ENCODE peak calls at places on chromosomes 1 and 21, in five cellular contexts. One of them, this sample, is unnamed.

GRCh38 chr1:19476440-19477190 is 8.7 kb downstream of the CAPZB start:
- DNase-seq in lower lobe of right lung: peak; percentile 55
- DNase-seq in osteocyte: no peak
- DNase-seq in nephron progenitor cell: no peak
- DNase-seq in heart right ventricle: peak; percentile 36
- DNase-seq in this sample: no peak

GRCh38 chr1:115545791-115546733 is 95.7 kb upstream of the VANGL1 start:
- DNase-seq in lower lobe of right lung: no peak
- DNase-seq in osteocyte: peak; percentile 89
- DNase-seq in nephron progenitor cell: peak; percentile 29
- DNase-seq in heart right ventricle: peak; percentile 36
- DNase-seq in this sample: no peak

GRCh38 chr1:196466656-196467055 is 141.6 kb downstream of the KCNT2 start:
- DNase-seq in lower lobe of right lung: no peak
- DNase-seq in osteocyte: no peak
- DNase-seq in nephron progenitor cell: no peak
- DNase-seq in heart right ventricle: no peak
- DNase-seq in this sample: no peak

GRCh38 chr21:31326478-31327247 is 17.4 kb downstream of the TIAM1 start:
- DNase-seq in lower lobe of right lung: no peak
- DNase-seq in osteocyte: no peak
- DNase-seq in nephron progenitor cell: no peak
- DNase-seq in heart right ventricle: no peak
- DNase-seq in this sample: no peak

GRCh38 chr1:169680377-169681019 is 30.9 kb downstream of the SELL start:
- DNase-seq in lower lobe of right lung: no peak
- DNase-seq in osteocyte: no peak
- DNase-seq in nephron progenitor cell: no peak
- DNase-seq in heart right ventricle: no peak
- DNase-seq in this sample: no peak

GRCh38 chr1:118999348-119000071 is 11.4 kb upstream of the TBX15 start:
- DNase-seq in lower lobe of right lung: no peak
- DNase-seq in osteocyte: no peak
- DNase-seq in nephron progenitor cell: no peak
- DNase-seq in heart right ventricle: no peak
- DNase-seq in this sample: no peak

GRCh38 chr1:2025491-2025981 is 6.4 kb downstream of the GABRD start:
- DNase-seq in lower lobe of right lung: no peak
- DNase-seq in osteocyte: no peak
- DNase-seq in nephron progenitor cell: no peak
- DNase-seq in heart right ventricle: peak; percentile 55
- DNase-seq in this sample: no peak

GRCh38 chr21:43287974-43288755 is 119.4 kb downstream of the CRYAA start:
- DNase-seq in lower lobe of right lung: peak; percentile 65
- DNase-seq in osteocyte: no peak
- DNase-seq in nephron progenitor cell: no peak
- DNase-seq in heart right ventricle: no peak
- DNase-seq in this sample: no peak

GRCh38 chr1:12163210-12163609 is 3.6 kb upstream of the TNFRSF1B start:
- DNase-seq in lower lobe of right lung: no peak
- DNase-seq in osteocyte: no peak
- DNase-seq in nephron progenitor cell: no peak
- DNase-seq in heart right ventricle: no peak
- DNase-seq in this sample: no peak

GRCh38 chr1:197126698-197127097 is 19.8 kb downstream of the ASPM start:
- DNase-seq in lower lobe of right lung: no peak
- DNase-seq in osteocyte: no peak
- DNase-seq in nephron progenitor cell: no peak
- DNase-seq in heart right ventricle: no peak
- DNase-seq in this sample: no peak

GRCh38 chr1:64309468-64309867 is 106.0 kb downstream of the UBE2U start:
- DNase-seq in lower lobe of right lung: no peak
- DNase-seq in osteocyte: no peak
- DNase-seq in nephron progenitor cell: no peak
- DNase-seq in heart right ventricle: no peak
- DNase-seq in this sample: no peak

GRCh38 chr1:93715529-93716126 is 34.0 kb upstream of the BCAR3 start:
- DNase-seq in lower lobe of right lung: no peak
- DNase-seq in osteocyte: no peak
- DNase-seq in nephron progenitor cell: no peak
- DNase-seq in heart right ventricle: peak; percentile 46
- DNase-seq in this sample: no peak

GRCh38 chr1:147169840-147170674 is 2.2 kb downstream of the PRKAB2 start:
- DNase-seq in lower lobe of right lung: no peak
- DNase-seq in osteocyte: no peak
- DNase-seq in nephron progenitor cell: no peak
- DNase-seq in heart right ventricle: no peak
- DNase-seq in this sample: no peak

GRCh38 chr1:1022322-1023090 is 2.6 kb downstream of the AGRN start:
- DNase-seq in lower lobe of right lung: no peak
- DNase-seq in osteocyte: no peak
- DNase-seq in nephron progenitor cell: no peak
- DNase-seq in heart right ventricle: no peak
- DNase-seq in this sample: no peak

GRCh38 chr1:192382758-192383157 is 66.0 kb downstream of the RGS21 start:
- DNase-seq in lower lobe of right lung: no peak
- DNase-seq in osteocyte: no peak
- DNase-seq in nephron progenitor cell: no peak
- DNase-seq in heart right ventricle: no peak
- DNase-seq in this sample: no peak
- TF ChIP-seq CTCF in lower lobe of right lung: no peak
- TF ChIP-seq CTCF in osteocyte: no peak
- TF ChIP-seq CTCF in nephron progenitor cell: no peak
- TF ChIP-seq CTCF in heart right ventricle: no peak
- TF ChIP-seq CTCF in this sample: peak; percentile 27

DNA sequence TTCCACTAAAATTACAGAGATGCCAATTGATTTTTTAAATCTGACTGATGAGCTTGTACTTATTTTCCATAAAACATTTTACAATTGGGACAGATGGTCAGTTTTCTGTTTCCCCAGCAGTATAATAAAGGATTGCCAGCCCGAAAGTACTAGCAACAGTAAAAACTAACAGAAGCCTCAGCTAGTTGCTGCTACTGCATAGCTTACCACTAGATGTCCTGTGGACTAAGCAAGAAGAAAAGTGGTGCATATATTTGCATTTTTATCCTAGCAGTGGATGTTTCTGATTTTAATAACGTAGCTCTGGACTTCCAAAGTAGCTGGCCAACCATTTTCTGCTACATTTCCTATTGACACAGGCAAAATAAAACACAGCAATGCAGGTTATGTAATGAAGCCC is 241.5 kb downstream of the BARHL2 start:
- DNase-seq in lower lobe of right lung: no peak
- DNase-seq in osteocyte: no peak
- DNase-seq in nephron progenitor cell: no peak
- DNase-seq in heart right ventricle: no peak
- DNase-seq in this sample: no peak
- TF ChIP-seq CTCF in lower lobe of right lung: no peak
- TF ChIP-seq CTCF in osteocyte: no peak
- TF ChIP-seq CTCF in nephron progenitor cell: peak; percentile 21
- TF ChIP-seq CTCF in heart right ventricle: no peak
- TF ChIP-seq CTCF in this sample: peak; percentile 64

DNA sequence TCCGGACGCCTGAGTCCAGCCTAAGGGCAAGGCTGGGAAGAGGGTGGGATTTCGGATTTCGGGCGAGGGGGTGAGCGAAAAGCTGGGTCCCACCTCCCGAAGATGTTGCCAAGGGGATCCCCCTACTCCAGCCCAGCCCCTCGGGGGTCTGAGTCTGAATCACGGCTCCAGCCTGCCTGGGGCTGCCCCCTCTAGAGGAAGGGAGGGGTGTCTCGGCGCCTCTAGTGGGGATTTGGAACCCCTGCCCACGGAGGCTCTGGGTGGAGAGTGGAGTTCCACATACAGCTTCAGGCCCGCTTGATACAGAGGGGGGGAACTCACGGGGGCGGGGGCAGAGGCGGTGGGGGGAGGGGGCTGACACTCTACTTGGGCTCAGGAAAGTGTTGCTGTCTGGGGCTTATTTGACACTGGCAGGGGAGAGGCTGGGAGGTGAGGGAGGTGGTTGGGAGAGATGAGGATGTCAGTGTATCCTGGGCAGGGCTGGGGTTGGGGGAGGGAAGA is 686 bp downstream of the KIRREL1 start:
- DNase-seq in lower lobe of right lung: no peak
- DNase-seq in osteocyte: no peak
- DNase-seq in nephron progenitor cell: peak; percentile 51
- DNase-seq in heart right ventricle: no peak
- DNase-seq in this sample: no peak
- TF ChIP-seq CTCF in lower lobe of right lung: no peak
- TF ChIP-seq CTCF in osteocyte: peak; percentile 20
- TF ChIP-seq CTCF in nephron progenitor cell: no peak
- TF ChIP-seq CTCF in heart right ventricle: no peak
- TF ChIP-seq CTCF in this sample: peak; percentile 42

DNA sequence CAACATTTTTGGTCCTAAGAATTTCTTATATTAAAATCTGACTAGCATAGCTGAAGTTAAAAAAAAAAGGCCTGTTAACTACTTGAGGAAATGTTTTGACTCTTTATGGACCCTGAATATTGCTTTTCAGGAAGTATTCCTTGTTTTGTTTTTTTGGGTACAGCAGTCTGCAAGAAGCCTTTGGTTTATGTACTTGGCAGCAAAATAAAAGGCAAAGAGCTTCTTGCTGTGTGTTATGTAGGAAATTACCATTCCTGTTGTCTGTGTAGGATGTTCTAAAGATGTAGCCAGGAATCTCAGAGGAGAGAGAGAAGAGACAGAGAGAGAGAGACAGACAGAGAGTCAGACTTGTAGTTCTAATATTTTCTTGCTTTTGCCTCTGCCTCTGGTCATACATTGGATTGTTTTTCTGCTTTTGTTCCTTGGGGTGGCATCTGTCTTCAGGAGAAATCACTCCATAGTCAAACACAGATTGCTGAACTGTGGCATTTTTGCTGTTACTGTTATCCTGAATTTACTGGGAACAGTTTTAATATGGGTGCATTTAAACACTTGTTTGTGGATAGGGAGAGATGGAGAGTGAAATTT is 49.6 kb downstream of the POU2F1 start:
- DNase-seq in lower lobe of right lung: no peak
- DNase-seq in osteocyte: no peak
- DNase-seq in nephron progenitor cell: no peak
- DNase-seq in heart right ventricle: no peak
- DNase-seq in this sample: no peak
- TF ChIP-seq CTCF in lower lobe of right lung: no peak
- TF ChIP-seq CTCF in osteocyte: no peak
- TF ChIP-seq CTCF in nephron progenitor cell: no peak
- TF ChIP-seq CTCF in heart right ventricle: no peak
- TF ChIP-seq CTCF in this sample: no peak

GRCh38 chr1:226181996-226182714 is 4.4 kb downstream of the ACBD3 start:
- DNase-seq in lower lobe of right lung: peak; percentile 56
- DNase-seq in osteocyte: no peak
- DNase-seq in nephron progenitor cell: peak; percentile 11
- DNase-seq in heart right ventricle: peak; percentile 23
- DNase-seq in this sample: no peak
- TF ChIP-seq CTCF in lower lobe of right lung: peak; percentile 44
- TF ChIP-seq CTCF in osteocyte: peak; percentile 46
- TF ChIP-seq CTCF in nephron progenitor cell: no peak
- TF ChIP-seq CTCF in heart right ventricle: peak; percentile 57
- TF ChIP-seq CTCF in this sample: peak; percentile 23

DNA sequence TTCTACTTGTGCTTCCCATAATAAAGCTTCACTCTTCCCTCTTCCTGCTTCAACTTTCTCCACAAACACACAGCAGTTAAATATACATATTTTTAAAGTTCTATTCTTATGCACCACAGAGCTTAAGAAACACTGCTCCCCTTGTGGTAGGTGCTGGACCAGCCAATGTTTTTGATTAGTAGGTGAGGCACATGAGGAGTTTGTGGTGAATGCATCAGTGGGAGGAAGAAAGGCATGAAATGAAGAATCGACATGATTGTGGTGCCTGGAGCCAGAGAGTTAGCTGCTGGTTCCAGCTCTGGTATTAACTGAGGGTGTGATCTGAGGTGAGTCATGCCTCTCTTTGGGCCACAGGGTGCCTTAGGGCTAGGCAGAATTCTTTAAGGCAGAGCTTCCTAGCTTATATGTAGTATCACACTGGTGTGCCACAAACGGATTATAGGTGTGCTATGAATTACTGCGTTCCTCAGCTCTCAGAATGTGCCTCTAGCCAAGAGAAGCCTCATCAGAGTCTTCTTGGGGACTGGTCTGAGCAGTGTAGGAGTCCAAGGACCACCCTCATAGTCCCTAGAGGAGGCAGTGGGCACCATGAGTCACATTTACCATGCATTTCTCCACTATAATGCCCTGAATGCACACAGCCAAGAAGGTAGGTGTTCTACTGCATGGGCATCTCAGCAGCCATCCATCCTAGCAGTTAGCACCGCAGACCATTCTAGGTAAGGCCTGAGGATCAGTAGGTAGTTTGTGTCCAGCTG is 97.4 kb upstream of the SGIP1 start:
- DNase-seq in lower lobe of right lung: no peak
- DNase-seq in osteocyte: no peak
- DNase-seq in nephron progenitor cell: no peak
- DNase-seq in heart right ventricle: no peak
- DNase-seq in this sample: no peak
- TF ChIP-seq CTCF in lower lobe of right lung: peak; percentile 24
- TF ChIP-seq CTCF in osteocyte: peak; percentile 51
- TF ChIP-seq CTCF in nephron progenitor cell: no peak
- TF ChIP-seq CTCF in heart right ventricle: peak; percentile 33
- TF ChIP-seq CTCF in this sample: peak; percentile 42

DNA sequence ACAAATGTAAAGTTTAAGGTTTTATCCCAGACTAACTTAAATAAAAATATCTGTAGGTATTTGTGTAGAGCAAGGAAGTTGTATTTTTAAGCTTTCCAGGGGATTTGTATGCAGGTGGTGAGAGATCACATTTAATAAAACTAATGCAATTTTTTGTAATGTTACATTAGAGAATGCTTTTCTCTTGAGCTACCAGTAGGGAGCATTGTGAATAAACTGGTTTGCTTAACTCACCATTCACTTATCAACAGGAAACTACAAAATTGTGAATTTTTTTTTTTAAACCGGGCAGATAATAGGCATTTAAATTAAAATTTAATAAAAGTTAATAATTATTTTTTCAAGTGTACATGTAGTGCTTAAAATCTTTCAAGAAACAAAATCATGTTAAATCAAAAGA is 78.6 kb downstream of the IVNS1ABP start:
- DNase-seq in lower lobe of right lung: no peak
- DNase-seq in osteocyte: no peak
- DNase-seq in nephron progenitor cell: no peak
- DNase-seq in heart right ventricle: no peak
- DNase-seq in this sample: no peak
- TF ChIP-seq CTCF in lower lobe of right lung: peak; percentile 40
- TF ChIP-seq CTCF in osteocyte: peak; percentile 52
- TF ChIP-seq CTCF in nephron progenitor cell: no peak
- TF ChIP-seq CTCF in heart right ventricle: peak; percentile 64
- TF ChIP-seq CTCF in this sample: peak; percentile 46

This sample was measured in type B pancreatic cell.